ENCODE peak calls at places on chromosome 17, in six cellular contexts. B, K, G, X, J and D are unnamed samples.

GRCh38 chr17:80124351-80124981 is 22.5 kb downstream of the EIF4A3 start:
- DNase-seq in J (no peak), G (peak), X (peak), K (no peak), B (no peak), D (no peak)

GRCh38 chr17:65121916-65122821 is 15.0 kb upstream of the RGS9 start:
- DNase-seq in X (no peak), B (no peak), J (no peak), K (no peak), G (no peak), D (no peak)

GRCh38 chr17:21351366-21352065 is 24.6 kb upstream of the KCNJ12 start:
- DNase-seq in B (no peak), K (no peak), J (no peak), X (no peak), G (no peak), D (no peak)

GRCh38 chr17:859461-860195 is 77.5 kb downstream of the MRM3 start:
- DNase-seq in J (no peak), X (no peak), K (no peak), B (no peak), G (no peak), D (no peak)

GRCh38 chr17:55577687-55578086 is 66.4 kb upstream of the SMIM36 start:
- DNase-seq in X (no peak), K (no peak), J (no peak), B (no peak), G (peak), D (no peak)

GRCh38 chr17:64504769-64505319 is 1.2 kb downstream of the DDX5 start:
- DNase-seq in J (no peak), G (peak), B (no peak), X (peak), K (no peak), D (no peak)

GRCh38 chr17:76735006-76735405 is 2.1 kb downstream of the SRSF2 start:
- DNase-seq in J (no peak), X (peak), B (no peak), G (peak), K (no peak), D (no peak)

GRCh38 chr17:41537990-41538389 is 9.9 kb upstream of the KRT19 start:
- DNase-seq in G (no peak), X (no peak), J (no peak), B (no peak), K (no peak), D (no peak)

GRCh38 chr17:44216674-44217073 is 2.8 kb downstream of the UBTF start:
- DNase-seq in K (no peak), B (no peak), G (no peak), J (no peak), X (no peak), D (no peak)

GRCh38 chr17:10844667-10845387 is 6.9 kb upstream of the PIRT start:
- DNase-seq in K (peak), J (peak), B (peak), G (peak), X (peak), D (peak)

GRCh38 chr17:83036666-83037065 is 42.7 kb upstream of the METRNL start:
- DNase-seq in G (no peak), K (no peak), X (no peak), B (no peak), J (no peak), D (no peak)

GRCh38 chr17:42323268-42323773 is 35.0 kb downstream of the STAT5A start:
- DNase-seq in G (no peak), X (no peak), J (no peak), K (no peak), B (no peak), D (no peak)

GRCh38 chr17:77471984-77472836 is 331.4 kb downstream of the SEC14L1 start:
- DNase-seq in X (no peak), J (peak), B (peak), G (no peak), K (no peak), D (no peak)

GRCh38 chr17:3511841-3512511 is 36.2 kb downstream of the ASPA start:
- DNase-seq in B (no peak), G (no peak), X (no peak), J (no peak), K (no peak), D (no peak)

GRCh38 chr17:75826561-75827290 is 17.5 kb downstream of the UNC13D start:
- DNase-seq in B (no peak), G (no peak), X (no peak), K (no peak), J (no peak), D (no peak)

GRCh38 chr17:27319536-27320221 is 25.8 kb downstream of the WSB1 start:
- DNase-seq in G (peak), X (peak), B (peak), K (no peak), J (peak), D (no peak)